ENCODE peak calls at places on chromosome 9, in ten cellular contexts. One of them, this sample, is unnamed. For H3K27me3 and H3K9me3, the result is how much of the 10 kb centered on the place peaks cover.

GRCh38 chr9:129778469-129778868 is 24.5 kb upstream of the TOR1B start:
- DNase-seq in small intestine: no peak
- DNase-seq in RWPE2: no peak
- DNase-seq in keratinocyte: no peak
- DNase-seq in CD4-positive, alpha-beta T cell: no peak
- DNase-seq in psoas muscle: no peak
- DNase-seq in stomach: no peak
- DNase-seq in tibial artery: no peak
- DNase-seq in fibroblast of lung: no peak
- DNase-seq in GM12878: no peak
- DNase-seq in this sample: no peak

GRCh38 chr9:806285-807156 is 35.0 kb upstream of the DMRT1 start:
- DNase-seq in fibroblast of lung: peak
- DNase-seq in tibial artery: no peak
- DNase-seq in GM12878: peak
- DNase-seq in RWPE2: no peak
- DNase-seq in keratinocyte: no peak
- DNase-seq in stomach: no peak
- DNase-seq in small intestine: peak
- DNase-seq in psoas muscle: no peak
- DNase-seq in CD4-positive, alpha-beta T cell: no peak
- DNase-seq in this sample: no peak

GRCh38 chr9:98057095-98057799 is 715 bp downstream of the NANS start:
- DNase-seq in psoas muscle: no peak
- DNase-seq in small intestine: peak
- DNase-seq in RWPE2: no peak
- DNase-seq in tibial artery: no peak
- DNase-seq in GM12878: no peak
- DNase-seq in stomach: no peak
- DNase-seq in keratinocyte: no peak
- DNase-seq in fibroblast of lung: peak
- DNase-seq in CD4-positive, alpha-beta T cell: no peak
- DNase-seq in this sample: no peak

GRCh38 chr9:14618851-14619250 is 74.4 kb downstream of the ZDHHC21 start:
- DNase-seq in stomach: no peak
- DNase-seq in small intestine: no peak
- DNase-seq in GM12878: no peak
- DNase-seq in keratinocyte: no peak
- DNase-seq in RWPE2: no peak
- DNase-seq in tibial artery: no peak
- DNase-seq in fibroblast of lung: no peak
- DNase-seq in CD4-positive, alpha-beta T cell: no peak
- DNase-seq in psoas muscle: no peak
- DNase-seq in this sample: no peak

GRCh38 chr9:93278164-93278563 is 94.2 kb downstream of the WNK2 start:
- DNase-seq in small intestine: no peak
- DNase-seq in CD4-positive, alpha-beta T cell: no peak
- DNase-seq in fibroblast of lung: no peak
- DNase-seq in RWPE2: no peak
- DNase-seq in GM12878: no peak
- DNase-seq in tibial artery: no peak
- DNase-seq in psoas muscle: no peak
- DNase-seq in keratinocyte: no peak
- DNase-seq in stomach: no peak
- DNase-seq in this sample: no peak

GRCh38 chr9:108789742-108790141 is 66.0 kb downstream of the ACTL7B start:
- DNase-seq in RWPE2: no peak
- DNase-seq in stomach: no peak
- DNase-seq in fibroblast of lung: no peak
- DNase-seq in tibial artery: no peak
- DNase-seq in psoas muscle: no peak
- DNase-seq in keratinocyte: no peak
- DNase-seq in GM12878: no peak
- DNase-seq in small intestine: no peak
- DNase-seq in CD4-positive, alpha-beta T cell: no peak
- DNase-seq in this sample: no peak

GRCh38 chr9:98226516-98226915 is 28.9 kb downstream of the TBC1D2 start:
- DNase-seq in stomach: no peak
- DNase-seq in GM12878: no peak
- DNase-seq in psoas muscle: no peak
- DNase-seq in fibroblast of lung: peak
- DNase-seq in tibial artery: no peak
- DNase-seq in keratinocyte: no peak
- DNase-seq in CD4-positive, alpha-beta T cell: no peak
- DNase-seq in small intestine: peak
- DNase-seq in RWPE2: no peak
- DNase-seq in this sample: no peak

GRCh38 chr9:18394847-18395355 is 79.1 kb upstream of the ADAMTSL1 start:
- DNase-seq in CD4-positive, alpha-beta T cell: no peak
- DNase-seq in GM12878: no peak
- DNase-seq in stomach: no peak
- DNase-seq in fibroblast of lung: no peak
- DNase-seq in psoas muscle: no peak
- DNase-seq in RWPE2: no peak
- DNase-seq in small intestine: no peak
- DNase-seq in tibial artery: no peak
- DNase-seq in keratinocyte: no peak
- DNase-seq in this sample: no peak

GRCh38 chr9:93091056-93091452 is 5.0 kb upstream of the CARD19 start:
- DNase-seq in fibroblast of lung: no peak
- DNase-seq in RWPE2: no peak
- DNase-seq in tibial artery: peak
- DNase-seq in small intestine: no peak
- DNase-seq in stomach: no peak
- DNase-seq in keratinocyte: no peak
- DNase-seq in CD4-positive, alpha-beta T cell: no peak
- DNase-seq in psoas muscle: no peak
- DNase-seq in GM12878: no peak
- DNase-seq in this sample: no peak

DNA sequence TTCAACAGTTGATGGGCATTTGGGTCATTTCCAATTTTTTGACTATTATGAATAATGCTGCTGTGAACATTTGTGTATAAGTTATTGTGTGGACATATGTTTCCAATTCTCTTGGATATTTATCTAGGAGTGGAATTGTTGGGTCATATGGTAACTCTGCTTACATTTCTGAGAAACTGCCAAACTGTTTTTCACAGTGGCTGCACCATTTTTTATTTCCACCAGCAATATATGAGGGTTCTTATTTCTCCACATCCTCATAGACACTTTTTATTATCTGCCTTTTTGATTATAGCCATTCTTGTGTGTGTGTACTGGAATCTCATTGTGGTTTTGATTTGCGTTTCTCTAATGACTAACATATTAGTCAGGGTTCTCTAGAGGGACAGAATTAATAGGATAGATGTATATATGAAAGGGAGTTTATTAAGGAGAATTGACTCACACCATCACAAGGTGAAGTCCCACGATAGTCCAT is 14.7 kb upstream of the MED27 start:
- DNase-seq in CD4-positive, alpha-beta T cell: no peak
- DNase-seq in tibial artery: no peak
- DNase-seq in GM12878: no peak
- DNase-seq in stomach: no peak
- DNase-seq in keratinocyte: no peak
- DNase-seq in small intestine: no peak
- DNase-seq in fibroblast of lung: peak
- DNase-seq in RWPE2: no peak
- DNase-seq in psoas muscle: no peak
- DNase-seq in this sample: no peak
- H3K27me3 ChIP-seq in CD4-positive, alpha-beta T cell: under half
- H3K27me3 ChIP-seq in tibial artery: under half
- H3K27me3 ChIP-seq in GM12878: under half
- H3K27me3 ChIP-seq in stomach: under half
- H3K27me3 ChIP-seq in keratinocyte: under half
- H3K27me3 ChIP-seq in small intestine: under half
- H3K27me3 ChIP-seq in fibroblast of lung: under half
- H3K27me3 ChIP-seq in RWPE2: under half
- H3K27me3 ChIP-seq in psoas muscle: under half
- H3K27me3 ChIP-seq in this sample: under half

GRCh38 chr9:137988701-137989100 is 111.1 kb downstream of the CACNA1B start:
- DNase-seq in psoas muscle: no peak
- DNase-seq in stomach: peak
- DNase-seq in tibial artery: peak
- DNase-seq in RWPE2: no peak
- DNase-seq in keratinocyte: no peak
- DNase-seq in fibroblast of lung: no peak
- DNase-seq in CD4-positive, alpha-beta T cell: no peak
- DNase-seq in small intestine: no peak
- DNase-seq in GM12878: no peak
- DNase-seq in this sample: no peak
- H3K9me3 ChIP-seq in psoas muscle: under half
- H3K9me3 ChIP-seq in stomach: under half
- H3K9me3 ChIP-seq in tibial artery: under half
- H3K9me3 ChIP-seq in RWPE2: under half
- H3K9me3 ChIP-seq in keratinocyte: under half
- H3K9me3 ChIP-seq in fibroblast of lung: under half
- H3K9me3 ChIP-seq in CD4-positive, alpha-beta T cell: under half
- H3K9me3 ChIP-seq in small intestine: under half
- H3K9me3 ChIP-seq in GM12878: under half
- H3K9me3 ChIP-seq in this sample: under half

DNA sequence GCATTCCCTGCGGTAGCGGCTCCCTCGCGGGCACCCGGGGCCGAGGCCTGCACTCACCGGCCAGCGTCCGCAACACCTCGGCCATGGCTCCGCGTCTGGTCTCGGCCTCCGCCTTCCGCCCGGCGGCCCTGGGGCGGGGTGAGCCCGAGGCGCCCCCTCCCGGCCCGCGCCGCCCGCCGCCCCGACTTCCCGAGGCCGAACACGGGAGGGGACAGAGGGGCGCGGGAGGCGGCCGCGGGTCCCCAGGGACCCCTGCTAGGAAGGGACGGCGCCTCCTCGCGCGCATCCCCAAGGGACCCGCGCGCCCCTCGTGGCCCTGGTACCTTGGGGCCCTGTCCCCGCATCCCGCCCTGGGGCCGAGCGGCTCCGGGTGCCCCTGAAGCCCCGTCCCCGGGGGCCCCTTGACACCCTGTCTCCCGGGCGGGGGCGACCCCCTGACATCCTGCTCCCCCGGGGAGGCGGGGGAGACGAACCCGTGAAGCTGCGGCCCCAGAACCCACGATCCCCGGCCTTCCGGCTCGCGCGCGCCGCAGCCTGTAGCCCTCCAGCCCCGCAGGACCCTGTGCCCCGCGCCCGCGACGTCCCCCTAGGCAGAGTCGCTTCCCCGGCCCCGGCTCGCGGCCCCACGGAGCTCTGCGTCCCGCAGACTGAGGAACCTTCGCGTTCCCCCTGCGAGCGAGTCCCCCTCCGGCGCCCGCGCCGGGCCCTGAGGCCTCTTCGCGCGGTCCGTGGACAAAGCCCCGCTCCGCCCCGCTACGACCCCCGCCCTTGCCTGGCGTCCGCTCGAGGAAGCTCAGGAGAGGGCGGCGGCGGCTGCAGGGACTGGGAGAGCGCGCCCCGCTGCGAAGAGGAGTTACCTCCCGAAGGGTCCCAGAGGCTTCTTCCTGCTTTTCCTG is at the start of gene ABO:
- DNase-seq in psoas muscle: no peak
- DNase-seq in stomach: peak
- DNase-seq in GM12878: no peak
- DNase-seq in tibial artery: no peak
- DNase-seq in RWPE2: no peak
- DNase-seq in CD4-positive, alpha-beta T cell: no peak
- DNase-seq in small intestine: peak
- DNase-seq in fibroblast of lung: no peak
- DNase-seq in keratinocyte: no peak
- DNase-seq in this sample: no peak
- H3K27me3 ChIP-seq in psoas muscle: half or more
- H3K27me3 ChIP-seq in stomach: under half
- H3K27me3 ChIP-seq in GM12878: under half
- H3K27me3 ChIP-seq in tibial artery: under half
- H3K27me3 ChIP-seq in RWPE2: half or more
- H3K27me3 ChIP-seq in CD4-positive, alpha-beta T cell: under half
- H3K27me3 ChIP-seq in small intestine: under half
- H3K27me3 ChIP-seq in fibroblast of lung: under half
- H3K27me3 ChIP-seq in keratinocyte: half or more
- H3K27me3 ChIP-seq in this sample: under half

DNA sequence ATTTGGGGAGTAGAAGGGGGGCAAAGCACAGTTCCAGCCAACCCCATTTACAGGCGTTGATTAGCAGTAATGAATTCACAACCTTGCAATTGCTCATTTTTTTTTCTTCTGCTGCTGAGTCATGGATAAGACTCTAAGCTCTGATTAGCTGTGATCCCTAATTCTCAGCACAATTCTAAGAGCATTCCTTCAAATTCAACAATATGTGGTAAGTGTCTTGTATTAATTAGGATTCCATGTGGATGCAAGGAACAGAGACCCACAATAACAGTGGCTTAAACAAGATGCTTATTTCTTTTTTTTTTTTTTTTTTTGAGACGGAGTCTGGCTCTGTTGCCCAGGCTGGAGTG is 133.4 kb downstream of the PALM2AKAP2 start:
- DNase-seq in psoas muscle: no peak
- DNase-seq in tibial artery: no peak
- DNase-seq in CD4-positive, alpha-beta T cell: no peak
- DNase-seq in stomach: no peak
- DNase-seq in fibroblast of lung: no peak
- DNase-seq in keratinocyte: no peak
- DNase-seq in RWPE2: no peak
- DNase-seq in small intestine: no peak
- DNase-seq in GM12878: no peak
- DNase-seq in this sample: no peak
- H3K9me3 ChIP-seq in psoas muscle: under half
- H3K9me3 ChIP-seq in tibial artery: under half
- H3K9me3 ChIP-seq in CD4-positive, alpha-beta T cell: under half
- H3K9me3 ChIP-seq in stomach: under half
- H3K9me3 ChIP-seq in fibroblast of lung: under half
- H3K9me3 ChIP-seq in keratinocyte: under half
- H3K9me3 ChIP-seq in RWPE2: under half
- H3K9me3 ChIP-seq in small intestine: under half
- H3K9me3 ChIP-seq in GM12878: under half
- H3K9me3 ChIP-seq in this sample: under half

DNA sequence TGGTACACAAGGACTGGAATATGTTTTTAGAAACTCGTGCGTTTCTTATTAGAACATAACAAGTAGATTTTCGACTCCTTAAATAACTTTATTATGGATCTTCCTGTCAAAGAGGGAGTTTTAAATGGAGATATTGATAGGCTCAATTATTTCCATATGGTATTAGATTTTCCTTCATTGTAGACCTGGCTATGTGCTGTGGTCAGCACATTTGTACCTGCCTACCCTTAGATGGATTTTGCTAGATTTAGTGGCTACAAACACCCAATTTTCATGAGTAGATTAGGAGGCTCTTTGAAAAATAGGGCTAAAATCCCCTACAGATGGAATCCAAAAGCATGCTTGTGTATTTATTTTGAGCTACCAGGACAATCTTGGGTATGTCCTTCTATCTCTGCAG is 41.4 kb downstream of the GADD45G start:
- DNase-seq in CD4-positive, alpha-beta T cell: no peak
- DNase-seq in RWPE2: no peak
- DNase-seq in stomach: no peak
- DNase-seq in psoas muscle: no peak
- DNase-seq in fibroblast of lung: no peak
- DNase-seq in small intestine: no peak
- DNase-seq in GM12878: no peak
- DNase-seq in keratinocyte: no peak
- DNase-seq in tibial artery: no peak
- DNase-seq in this sample: no peak
- H3K27me3 ChIP-seq in CD4-positive, alpha-beta T cell: under half
- H3K27me3 ChIP-seq in RWPE2: under half
- H3K27me3 ChIP-seq in stomach: under half
- H3K27me3 ChIP-seq in psoas muscle: under half
- H3K27me3 ChIP-seq in fibroblast of lung: under half
- H3K27me3 ChIP-seq in small intestine: under half
- H3K27me3 ChIP-seq in GM12878: under half
- H3K27me3 ChIP-seq in keratinocyte: under half
- H3K27me3 ChIP-seq in tibial artery: under half
- H3K27me3 ChIP-seq in this sample: under half